ENCODE peak calls at places on chromosomes 7 and 10, in nine cellular contexts. B, M, T, U, Q, V, O, N and W are unnamed samples.

GRCh38 chr7:36198854-36199266 is 45.8 kb downstream of the EEPD1 start:
- DNase-seq in N (no peak), Q (no peak), V (no peak), U (no peak), O (no peak), B (no peak), T (peak; percentile 74), M (no peak), W (no peak)

GRCh38 chr7:142796501-142797341 is 26.0 kb downstream of the PRSS2 start:
- DNase-seq in U (no peak), M (no peak), B (peak; percentile 53), O (no peak), T (peak; percentile 17), N (no peak), Q (peak; percentile 63), V (peak; percentile 47), W (no peak)

GRCh38 chr10:16470747-16471146 is 33.9 kb downstream of the PTER start:
- DNase-seq in U (no peak), O (no peak), M (no peak), Q (no peak), B (no peak), N (no peak), V (no peak), T (no peak), W (no peak)

GRCh38 chr10:9957352-9957751 is 1060.3 kb upstream of the CELF2 start:
- DNase-seq in U (no peak), M (no peak), T (peak; percentile 93), V (no peak), B (no peak), N (no peak), O (no peak), Q (no peak), W (no peak)

GRCh38 chr10:117462424-117462792 is 80.1 kb upstream of the EMX2 start:
- DNase-seq in B (no peak), Q (no peak), V (peak; percentile 63), T (peak; percentile 11), U (no peak), N (no peak), O (no peak), M (no peak), W (no peak)

GRCh38 chr10:11934262-11934661 is 108.3 kb downstream of the UPF2 start:
- DNase-seq in V (no peak), M (no peak), B (no peak), N (no peak), T (peak; percentile 44), Q (no peak), O (no peak), U (no peak), W (no peak)

GRCh38 chr7:43396193-43396747 is 186.6 kb upstream of the STK17A start:
- DNase-seq in U (no peak), N (no peak), Q (no peak), T (no peak), V (no peak), O (no peak), B (no peak), M (no peak), W (no peak)

GRCh38 chr7:157011333-157012112 is 1.1 kb upstream of the MNX1 start:
- DNase-seq in V (peak; percentile 72), M (no peak), Q (peak; percentile 68), N (no peak), B (no peak), T (no peak), U (no peak), O (peak; percentile 42), W (no peak)

GRCh38 chr10:87054373-87055295 is 34.5 kb downstream of the FAM25A start:
- DNase-seq in O (no peak), Q (no peak), N (peak; percentile 30), U (no peak), M (no peak), T (peak; percentile 73), B (no peak), V (no peak), W (no peak)

GRCh38 chr7:48962821-48963505 is 38.6 kb downstream of the CDC14C start:
- DNase-seq in T (peak; percentile 84), O (no peak), Q (no peak), M (no peak), B (peak; percentile 3), U (no peak), N (no peak), V (no peak), W (no peak)

GRCh38 chr10:3879073-3879472 is 94.1 kb upstream of the KLF6 start:
- DNase-seq in T (no peak), B (no peak), Q (no peak), V (no peak), U (no peak), M (no peak), O (no peak), N (no peak), W (no peak)

GRCh38 chr10:69124558-69125121 is 662 bp downstream of the VPS26A start:
- DNase-seq in B (peak; percentile 40), Q (peak; percentile 73), T (peak; percentile 62), N (no peak), M (no peak), U (peak; percentile 30), V (peak; percentile 41), O (peak; percentile 2), W (no peak)

GRCh38 chr7:8109196-8110022 is 140.8 kb downstream of the GLCCI1 start:
- DNase-seq in Q (no peak), O (no peak), V (no peak), M (no peak), N (no peak), U (no peak), T (peak; percentile 80), B (no peak), W (no peak)

GRCh38 chr7:122550545-122550944 is 148.4 kb downstream of the RNF133 start:
- DNase-seq in N (no peak), U (no peak), O (no peak), T (peak; percentile 4), M (no peak), B (no peak), V (no peak), Q (no peak), W (no peak)

GRCh38 chr10:64112697-64113367 is 591.6 kb downstream of the REEP3 start:
- DNase-seq in V (no peak), N (no peak), M (no peak), U (no peak), O (no peak), B (no peak), Q (no peak), T (no peak), W (no peak)